ENCODE peak calls at places on chromosomes 1 and 21, in six cellular contexts. One of them, this sample, is unnamed.

GRCh38 chr1:62381831-62382505 is 54.9 kb upstream of the USP1 start:
- DNase-seq in effector memory CD4-positive, alpha-beta T cell: no peak
- DNase-seq in stomach: no peak
- DNase-seq in heart left ventricle: no peak
- DNase-seq in endothelial cell of umbilical vein: no peak
- DNase-seq in caudate nucleus: no peak
- DNase-seq in this sample: no peak

GRCh38 chr1:205374205-205375078 is 17.7 kb upstream of the KLHDC8A start:
- DNase-seq in stomach: no peak
- DNase-seq in endothelial cell of umbilical vein: no peak
- DNase-seq in heart left ventricle: no peak
- DNase-seq in effector memory CD4-positive, alpha-beta T cell: no peak
- DNase-seq in caudate nucleus: no peak
- DNase-seq in this sample: no peak

GRCh38 chr1:43704838-43705237 is 2.5 kb upstream of the ST3GAL3 start:
- DNase-seq in caudate nucleus: peak
- DNase-seq in endothelial cell of umbilical vein: no peak
- DNase-seq in heart left ventricle: no peak
- DNase-seq in effector memory CD4-positive, alpha-beta T cell: no peak
- DNase-seq in stomach: no peak
- DNase-seq in this sample: no peak

GRCh38 chr1:54806931-54807611 is 5.9 kb upstream of the TTC22 start:
- DNase-seq in stomach: peak
- DNase-seq in effector memory CD4-positive, alpha-beta T cell: no peak
- DNase-seq in endothelial cell of umbilical vein: no peak
- DNase-seq in heart left ventricle: no peak
- DNase-seq in caudate nucleus: no peak
- DNase-seq in this sample: no peak

GRCh38 chr1:119712342-119713038 is 756 bp downstream of the PHGDH start:
- DNase-seq in heart left ventricle: peak
- DNase-seq in stomach: peak
- DNase-seq in endothelial cell of umbilical vein: peak
- DNase-seq in caudate nucleus: peak
- DNase-seq in effector memory CD4-positive, alpha-beta T cell: no peak
- DNase-seq in this sample: peak

GRCh38 chr1:73673980-73674379 is 524.0 kb downstream of the LRRIQ3 start:
- DNase-seq in heart left ventricle: no peak
- DNase-seq in effector memory CD4-positive, alpha-beta T cell: no peak
- DNase-seq in caudate nucleus: no peak
- DNase-seq in stomach: no peak
- DNase-seq in endothelial cell of umbilical vein: peak
- DNase-seq in this sample: no peak

GRCh38 chr1:37360011-37360410 is 114.4 kb upstream of the ZC3H12A start:
- DNase-seq in effector memory CD4-positive, alpha-beta T cell: no peak
- DNase-seq in stomach: no peak
- DNase-seq in endothelial cell of umbilical vein: no peak
- DNase-seq in heart left ventricle: no peak
- DNase-seq in caudate nucleus: no peak
- DNase-seq in this sample: no peak

GRCh38 chr1:182397653-182398388 is 2.6 kb downstream of the TEDDM1 start:
- DNase-seq in effector memory CD4-positive, alpha-beta T cell: no peak
- DNase-seq in endothelial cell of umbilical vein: no peak
- DNase-seq in caudate nucleus: no peak
- DNase-seq in stomach: peak
- DNase-seq in heart left ventricle: no peak
- DNase-seq in this sample: no peak

GRCh38 chr1:20047058-20047457 is 22.9 kb upstream of the PLA2G5 start:
- DNase-seq in heart left ventricle: no peak
- DNase-seq in endothelial cell of umbilical vein: no peak
- DNase-seq in effector memory CD4-positive, alpha-beta T cell: no peak
- DNase-seq in caudate nucleus: no peak
- DNase-seq in stomach: no peak
- DNase-seq in this sample: no peak

GRCh38 chr1:110106013-110106941 is 6.0 kb upstream of the UBL4B start:
- DNase-seq in caudate nucleus: peak
- DNase-seq in heart left ventricle: peak
- DNase-seq in endothelial cell of umbilical vein: peak
- DNase-seq in stomach: peak
- DNase-seq in effector memory CD4-positive, alpha-beta T cell: peak
- DNase-seq in this sample: peak

GRCh38 chr1:67642694-67643093 is 42.3 kb upstream of the GADD45A start:
- DNase-seq in stomach: no peak
- DNase-seq in heart left ventricle: no peak
- DNase-seq in caudate nucleus: no peak
- DNase-seq in endothelial cell of umbilical vein: peak
- DNase-seq in effector memory CD4-positive, alpha-beta T cell: no peak
- DNase-seq in this sample: no peak

GRCh38 chr1:159778266-159778665 is 2.5 kb upstream of the DUSP23 start:
- DNase-seq in endothelial cell of umbilical vein: peak
- DNase-seq in stomach: no peak
- DNase-seq in heart left ventricle: no peak
- DNase-seq in effector memory CD4-positive, alpha-beta T cell: no peak
- DNase-seq in caudate nucleus: no peak
- DNase-seq in this sample: no peak
- H3K27ac ChIP-seq in endothelial cell of umbilical vein: peak
- H3K27ac ChIP-seq in stomach: no peak
- H3K27ac ChIP-seq in heart left ventricle: no peak
- H3K27ac ChIP-seq in effector memory CD4-positive, alpha-beta T cell: no peak
- H3K27ac ChIP-seq in caudate nucleus: no peak
- H3K27ac ChIP-seq in this sample: no peak

GRCh38 chr21:38996355-38996754 is 186.9 kb downstream of the PSMG1 start:
- DNase-seq in heart left ventricle: no peak
- DNase-seq in effector memory CD4-positive, alpha-beta T cell: no peak
- DNase-seq in stomach: no peak
- DNase-seq in endothelial cell of umbilical vein: no peak
- DNase-seq in caudate nucleus: no peak
- DNase-seq in this sample: no peak
- H3K27ac ChIP-seq in heart left ventricle: no peak
- H3K27ac ChIP-seq in effector memory CD4-positive, alpha-beta T cell: no peak
- H3K27ac ChIP-seq in stomach: no peak
- H3K27ac ChIP-seq in endothelial cell of umbilical vein: no peak
- H3K27ac ChIP-seq in caudate nucleus: no peak
- H3K27ac ChIP-seq in this sample: no peak

DNA sequence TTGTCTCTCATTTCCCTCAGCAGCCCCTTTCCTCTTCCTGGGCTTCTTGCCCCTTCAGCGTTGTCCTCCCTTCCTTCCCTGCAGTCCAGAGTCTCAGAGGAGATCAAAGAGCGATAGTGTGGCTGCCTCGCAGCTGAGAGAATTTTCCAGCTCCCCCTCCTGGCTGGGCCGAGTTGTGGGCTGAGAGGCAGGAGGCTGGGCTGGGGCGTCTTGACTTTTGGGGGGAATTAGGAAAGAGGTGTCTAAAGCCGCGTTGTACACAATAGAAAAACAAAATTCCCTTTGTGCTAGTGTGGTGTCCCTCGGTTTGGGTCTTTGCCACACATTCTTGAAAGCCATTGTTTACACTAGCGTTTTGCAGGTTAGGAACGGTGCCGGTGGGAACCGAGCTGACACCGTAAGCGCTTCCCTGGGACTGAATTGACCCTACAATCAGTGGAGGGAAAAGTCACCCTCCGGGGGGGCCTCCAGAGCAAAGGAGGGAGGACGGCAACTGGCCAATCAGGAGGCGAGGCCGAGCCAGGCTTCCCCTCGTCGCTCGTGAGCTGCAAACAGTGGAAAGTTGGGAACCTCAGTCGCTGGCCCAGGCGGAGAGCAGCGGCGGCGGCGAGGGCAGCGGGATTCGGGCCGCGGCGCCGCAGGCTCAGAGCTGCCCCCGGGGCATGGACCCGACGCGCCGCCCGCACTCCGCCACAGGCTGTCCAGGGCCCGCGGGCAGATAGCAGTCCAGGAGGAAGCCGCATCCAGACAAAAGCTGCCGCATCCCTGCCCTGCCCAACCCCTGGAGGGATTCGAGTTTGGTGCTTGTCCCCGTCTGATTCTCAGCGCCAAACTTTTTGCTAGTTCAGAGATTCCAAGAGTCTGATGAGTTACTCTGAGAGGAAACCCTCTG is at the start of gene HMCN1:
- DNase-seq in endothelial cell of umbilical vein: peak
- DNase-seq in stomach: peak
- DNase-seq in effector memory CD4-positive, alpha-beta T cell: peak
- DNase-seq in caudate nucleus: peak
- DNase-seq in heart left ventricle: peak
- DNase-seq in this sample: peak
- H3K27ac ChIP-seq in endothelial cell of umbilical vein: peak
- H3K27ac ChIP-seq in stomach: peak
- H3K27ac ChIP-seq in effector memory CD4-positive, alpha-beta T cell: no peak
- H3K27ac ChIP-seq in caudate nucleus: no peak
- H3K27ac ChIP-seq in heart left ventricle: peak
- H3K27ac ChIP-seq in this sample: peak

GRCh38 chr1:154154053-154154452 is 820 bp downstream of the NUP210L start:
- DNase-seq in heart left ventricle: no peak
- DNase-seq in endothelial cell of umbilical vein: no peak
- DNase-seq in effector memory CD4-positive, alpha-beta T cell: no peak
- DNase-seq in caudate nucleus: no peak
- DNase-seq in stomach: no peak
- DNase-seq in this sample: no peak

GRCh38 chr1:154151311-154151710 is 3.6 kb downstream of the NUP210L start:
- DNase-seq in endothelial cell of umbilical vein: peak
- DNase-seq in stomach: no peak
- DNase-seq in caudate nucleus: no peak
- DNase-seq in effector memory CD4-positive, alpha-beta T cell: no peak
- DNase-seq in heart left ventricle: no peak
- DNase-seq in this sample: no peak

GRCh38 chr1:154155282-154155681 is 409 bp upstream of the NUP210L start:
- DNase-seq in stomach: no peak
- DNase-seq in effector memory CD4-positive, alpha-beta T cell: no peak
- DNase-seq in caudate nucleus: no peak
- DNase-seq in heart left ventricle: peak
- DNase-seq in endothelial cell of umbilical vein: peak
- DNase-seq in this sample: no peak

GRCh38 chr1:154157520-154158306 is 2.8 kb upstream of the NUP210L start:
- DNase-seq in heart left ventricle: no peak
- DNase-seq in effector memory CD4-positive, alpha-beta T cell: peak
- DNase-seq in caudate nucleus: peak
- DNase-seq in stomach: peak
- DNase-seq in endothelial cell of umbilical vein: no peak
- DNase-seq in this sample: no peak

GRCh38 chr1:154154534-154155181 is at the start of gene NUP210L:
- DNase-seq in effector memory CD4-positive, alpha-beta T cell: no peak
- DNase-seq in endothelial cell of umbilical vein: no peak
- DNase-seq in caudate nucleus: no peak
- DNase-seq in heart left ventricle: peak
- DNase-seq in stomach: no peak
- DNase-seq in this sample: peak
- H3K27ac ChIP-seq in effector memory CD4-positive, alpha-beta T cell: peak
- H3K27ac ChIP-seq in endothelial cell of umbilical vein: peak
- H3K27ac ChIP-seq in caudate nucleus: peak
- H3K27ac ChIP-seq in heart left ventricle: no peak
- H3K27ac ChIP-seq in stomach: peak
- H3K27ac ChIP-seq in this sample: peak

GRCh38 chr1:204114606-204115005 is 37.2 kb downstream of the ETNK2 start:
- DNase-seq in effector memory CD4-positive, alpha-beta T cell: no peak
- DNase-seq in heart left ventricle: no peak
- DNase-seq in endothelial cell of umbilical vein: no peak
- DNase-seq in caudate nucleus: no peak
- DNase-seq in stomach: no peak
- DNase-seq in this sample: no peak

GRCh38 chr1:204116539-204116938 is 35.3 kb downstream of the ETNK2 start:
- DNase-seq in stomach: no peak
- DNase-seq in effector memory CD4-positive, alpha-beta T cell: no peak
- DNase-seq in endothelial cell of umbilical vein: no peak
- DNase-seq in caudate nucleus: no peak
- DNase-seq in heart left ventricle: no peak
- DNase-seq in this sample: no peak

GRCh38 chr1:204112876-204113730 is 38.7 kb downstream of the ETNK2 start:
- DNase-seq in caudate nucleus: no peak
- DNase-seq in stomach: no peak
- DNase-seq in effector memory CD4-positive, alpha-beta T cell: no peak
- DNase-seq in heart left ventricle: no peak
- DNase-seq in endothelial cell of umbilical vein: no peak
- DNase-seq in this sample: no peak

GRCh38 chr1:204115128-204115527 is 36.7 kb downstream of the ETNK2 start:
- DNase-seq in endothelial cell of umbilical vein: no peak
- DNase-seq in stomach: no peak
- DNase-seq in heart left ventricle: no peak
- DNase-seq in effector memory CD4-positive, alpha-beta T cell: no peak
- DNase-seq in caudate nucleus: no peak
- DNase-seq in this sample: no peak

DNA sequence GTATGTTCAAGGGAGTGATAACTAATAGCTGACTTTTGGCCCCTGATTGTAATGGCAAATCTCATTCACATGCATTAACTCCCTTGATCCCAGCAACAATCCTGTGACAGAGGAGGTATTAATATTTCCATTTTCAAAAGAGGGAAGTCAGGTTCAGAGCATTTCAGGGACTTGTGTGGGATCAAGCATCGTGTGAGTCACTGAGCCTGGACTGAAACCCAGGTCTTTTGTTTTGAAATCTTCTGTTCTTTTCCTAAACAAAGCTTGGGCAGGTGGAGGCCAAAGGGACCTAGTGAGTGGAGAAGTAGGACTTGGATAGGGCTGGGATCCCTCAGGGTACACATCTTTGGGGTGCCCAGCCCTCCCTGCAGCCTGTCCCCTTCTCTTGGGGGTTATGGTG is 37.9 kb downstream of the ETNK2 start:
- DNase-seq in effector memory CD4-positive, alpha-beta T cell: no peak
- DNase-seq in heart left ventricle: no peak
- DNase-seq in caudate nucleus: no peak
- DNase-seq in stomach: no peak
- DNase-seq in endothelial cell of umbilical vein: peak
- DNase-seq in this sample: no peak
- H3K27ac ChIP-seq in effector memory CD4-positive, alpha-beta T cell: no peak
- H3K27ac ChIP-seq in heart left ventricle: no peak
- H3K27ac ChIP-seq in caudate nucleus: no peak
- H3K27ac ChIP-seq in stomach: no peak
- H3K27ac ChIP-seq in endothelial cell of umbilical vein: no peak
- H3K27ac ChIP-seq in this sample: no peak